ENCODE peak calls at places on chromosomes 3 and 15, in six cellular contexts. R is ovary, W is RWPE2, D is gastrocnemius medialis, O is astrocyte, I is tibial artery. S is an unnamed sample.

GRCh38 chr3:184672972-184673875 is 38.6 kb downstream of the MAGEF1 start:
- DNase-seq in R (no peak), W (no peak), D (no peak), O (no peak), I (no peak), S (no peak)

GRCh38 chr15:101065570-101066221 is 146.5 kb downstream of the LRRK1 start:
- DNase-seq in R (no peak), W (peak; percentile 73), D (no peak), O (no peak), I (no peak), S (no peak)

GRCh38 chr3:70064194-70064787 is 64.8 kb downstream of the SAMMSON start:
- DNase-seq in R (no peak), W (no peak), D (no peak), O (no peak), I (no peak), S (no peak)

GRCh38 chr3:98962189-98962930 is 60.9 kb upstream of the DCBLD2 start:
- DNase-seq in R (no peak), W (no peak), D (no peak), O (peak; percentile 99), I (no peak), S (peak; percentile 72)

GRCh38 chr3:98612587-98612986 is 19.2 kb upstream of the CPOX start:
- DNase-seq in R (no peak), W (no peak), D (no peak), O (no peak), I (no peak), S (no peak)

GRCh38 chr15:79394231-79394630 is 37.9 kb upstream of the MINAR1 start:
- DNase-seq in R (no peak), W (no peak), D (no peak), O (peak; percentile 74), I (no peak), S (peak; percentile 51)

GRCh38 chr3:190494907-190495306 is 19.0 kb upstream of the IL1RAP start:
- DNase-seq in R (no peak), W (no peak), D (no peak), O (no peak), I (no peak), S (no peak)

GRCh38 chr15:59410448-59410896 is 27.5 kb upstream of the FAM81A start:
- DNase-seq in R (no peak), W (no peak), D (no peak), O (peak; percentile 10), I (no peak), S (peak; percentile 17)

GRCh38 chr3:55521086-55522060 is 34.3 kb upstream of the WNT5A start:
- DNase-seq in R (no peak), W (no peak), D (no peak), O (peak; percentile 69), I (no peak), S (peak; percentile 58)

GRCh38 chr3:45464336-45464809 is 76.0 kb downstream of the LARS2 start:
- DNase-seq in R (no peak), W (no peak), D (peak; percentile 17), O (no peak), I (no peak), S (no peak)

GRCh38 chr15:66780172-66780972 is 78.3 kb downstream of the SMAD6 start:
- DNase-seq in R (peak; percentile 33), W (peak; percentile 83), D (no peak), O (peak; percentile 91), I (peak; percentile 77), S (peak; percentile 91)

GRCh38 chr15:96086164-96086563 is 244.3 kb upstream of the NR2F2 start:
- DNase-seq in R (no peak), W (no peak), D (no peak), O (no peak), I (no peak), S (no peak)

GRCh38 chr3:126621171-126621570 is 33.8 kb downstream of the TXNRD3 start:
- DNase-seq in R (no peak), W (no peak), D (peak; percentile 16), O (peak; percentile 31), I (no peak), S (peak; percentile 77)

GRCh38 chr3:18189651-18190050 is 235.5 kb downstream of the SATB1 start:
- DNase-seq in R (no peak), W (no peak), D (no peak), O (peak; percentile 80), I (no peak), S (peak; percentile 24)

DNA sequence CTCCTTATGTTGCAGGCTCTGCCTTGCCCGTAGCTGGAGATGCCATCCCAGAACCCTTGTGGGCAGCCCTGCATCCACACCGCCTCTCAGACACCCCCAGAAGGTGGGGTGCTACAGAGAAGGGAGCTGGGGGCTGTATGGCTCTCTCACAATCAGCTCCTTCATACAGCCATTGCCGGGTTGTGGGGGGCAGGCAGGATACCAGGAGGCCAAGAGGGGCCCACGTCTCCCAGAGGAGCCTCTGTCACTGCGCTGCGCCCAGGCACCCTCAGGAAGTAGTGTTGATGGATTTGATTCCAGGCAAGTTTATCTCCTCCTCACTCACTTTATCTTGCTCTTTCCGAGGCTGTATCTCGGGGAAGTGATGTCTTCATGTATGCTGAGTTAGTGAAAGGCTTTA is 171.6 kb downstream of the CHDH start:
- DNase-seq in R (no peak), W (no peak), D (no peak), O (no peak), I (no peak), S (no peak)
- H3K4me3 ChIP-seq in R (no peak overlapping the region), W (no peak overlapping the region), D (no peak overlapping the region), O (no peak overlapping the region), I (no peak overlapping the region), S (no peak overlapping the region)

GRCh38 chr15:20340931-20341661 is 200.5 kb downstream of the GOLGA6L6 start:
- DNase-seq in R (peak; percentile 64), W (peak; percentile 100), D (peak; percentile 50), O (no peak), I (peak; percentile 87), S (peak; percentile 54)
- H3K9me3 ChIP-seq in R (peaks cover 6% of the 10 kb centered on the region), W (peaks cover 15% of the 10 kb centered on the region), D (no peaks in the 10 kb centered on the region), O (peaks cover 37% of the 10 kb centered on the region), I (no peaks in the 10 kb centered on the region), S (peaks cover 34% of the 10 kb centered on the region)

GRCh38 chr3:27429909-27430308 is 54.3 kb downstream of the SLC4A7 start:
- DNase-seq in R (no peak), W (no peak), D (no peak), O (no peak), I (no peak), S (no peak)
- H3K36me3 ChIP-seq in R (no peaks in the 10 kb centered on the region), W (peaks cover 73% of the 10 kb centered on the region), D (no peaks in the 10 kb centered on the region), O (peaks cover 44% of the 10 kb centered on the region), I (peaks cover 27% of the 10 kb centered on the region), S (peaks cover 75% of the 10 kb centered on the region)

DNA sequence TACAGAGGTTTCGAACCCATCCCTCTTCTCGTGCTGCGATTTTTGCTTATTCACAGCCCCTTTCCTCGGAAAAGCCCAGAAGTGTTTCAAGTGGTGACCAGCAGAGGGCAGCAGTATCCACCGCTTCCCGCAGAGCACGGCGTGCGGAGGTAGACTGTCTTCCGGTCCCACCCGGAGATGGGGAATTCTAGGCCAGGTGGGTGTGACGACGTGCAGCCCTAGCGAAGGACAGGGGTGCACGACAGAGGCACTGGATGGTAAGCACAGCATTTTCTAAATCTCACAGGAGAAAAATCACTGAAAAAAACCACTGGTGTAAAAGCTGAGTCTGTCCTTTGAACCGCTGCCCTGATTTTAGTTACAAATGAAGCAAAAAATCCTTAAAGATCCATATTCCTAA is 7.4 kb upstream of the PSMD6 start:
- DNase-seq in R (peak; percentile 81), W (peak; percentile 68), D (peak; percentile 41), O (no peak), I (peak; percentile 78), S (peak; percentile 33)
- H3K4me3 ChIP-seq in R (no peak overlapping the region), W (no peak overlapping the region), D (peak overlapping the region; percentile 38), O (peak overlapping the region; percentile 49), I (peak overlapping the region; percentile 41), S (peak overlapping the region; percentile 24)

DNA sequence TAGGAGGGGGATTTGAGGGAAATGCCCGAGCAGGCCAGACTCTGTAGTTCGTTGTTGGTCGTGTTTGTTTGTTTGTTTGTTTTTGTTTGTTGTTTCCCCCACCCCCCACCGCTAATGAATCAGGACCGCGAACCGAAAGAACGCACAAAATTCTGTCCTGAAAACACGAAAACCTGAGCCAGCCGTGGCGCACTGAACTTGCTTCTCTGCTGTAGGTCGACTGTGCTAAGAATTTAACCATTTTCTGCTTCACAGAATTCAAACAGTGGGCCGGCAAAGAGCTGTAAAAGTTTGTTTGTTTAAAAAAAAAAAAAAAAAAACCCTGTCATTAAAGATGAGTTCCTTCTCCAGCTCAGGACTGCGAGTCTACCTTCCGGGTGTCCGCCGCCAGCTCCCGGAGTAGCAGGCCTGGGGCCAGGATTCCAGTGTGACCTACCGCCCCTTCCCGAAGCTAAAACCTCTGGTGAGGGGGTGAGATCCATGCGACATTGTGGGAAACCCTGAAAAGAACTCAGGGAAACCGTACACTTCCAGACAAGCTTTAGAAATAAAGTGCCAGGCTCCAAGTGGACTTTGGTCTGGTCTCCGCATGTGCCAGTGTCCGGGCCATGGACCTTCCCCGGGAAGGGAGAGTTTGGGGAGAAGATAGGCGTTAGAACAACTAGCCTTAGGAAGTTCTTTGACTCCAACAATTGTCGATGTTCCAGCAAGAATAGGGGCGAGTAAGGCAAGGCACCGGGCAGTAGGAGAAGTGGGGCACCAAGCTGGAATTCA is 12.0 kb downstream of the ZIC4 start:
- DNase-seq in R (no peak), W (no peak), D (no peak), O (no peak), I (no peak), S (peak; percentile 81)
- H3K9me3 ChIP-seq in R (no peaks in the 10 kb centered on the region), W (peaks cover 4% of the 10 kb centered on the region), D (no peaks in the 10 kb centered on the region), O (peaks cover 7% of the 10 kb centered on the region), I (no peaks in the 10 kb centered on the region), S (no peaks in the 10 kb centered on the region)

DNA sequence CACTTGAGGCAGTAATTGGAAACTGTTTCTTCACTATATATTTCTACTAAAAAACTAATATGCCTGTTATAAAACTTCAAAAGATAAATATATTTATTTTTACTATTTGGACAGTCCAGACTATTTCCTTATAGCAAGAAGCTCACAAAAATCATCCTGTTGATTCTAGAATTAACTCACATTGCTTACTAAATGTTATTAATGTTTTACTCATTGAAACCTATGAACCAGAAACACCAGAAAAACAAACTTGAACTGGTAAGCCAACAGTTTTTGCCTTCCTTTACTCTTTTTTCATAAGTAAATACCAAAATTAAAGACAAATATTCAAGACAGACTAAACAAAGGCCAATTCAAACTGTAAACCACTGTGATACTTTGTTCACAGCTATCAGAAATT is 26.4 kb downstream of the TOMM70 start:
- DNase-seq in R (no peak), W (no peak), D (no peak), O (no peak), I (no peak), S (no peak)
- H3K36me3 ChIP-seq in R (no peaks in the 10 kb centered on the region), W (peaks cover 88% of the 10 kb centered on the region), D (no peaks in the 10 kb centered on the region), O (peaks cover 38% of the 10 kb centered on the region), I (peaks cover 50% of the 10 kb centered on the region), S (peaks cover 79% of the 10 kb centered on the region)

GRCh38 chr15:26772588-26773484 is at the start of gene GABRB3:
- DNase-seq in R (peak; percentile 73), W (no peak), D (no peak), O (no peak), I (no peak), S (peak; percentile 13)
- H3K4me3 ChIP-seq in R (peak within 1 kb of the TSS; percentile 11), W (peak within 1 kb of the TSS; percentile 28), D (peak within 1 kb of the TSS; percentile 21), O (peak within 1 kb of the TSS; percentile 23), I (peak within 1 kb of the TSS; percentile 55), S (no peak within 1 kb of the TSS)

GRCh38 chr15:25093455-25094029 is 138.8 kb downstream of the SNRPN start:
- DNase-seq in R (no peak), W (no peak), D (no peak), O (no peak), I (no peak), S (no peak)
- H3K9me3 ChIP-seq in R (peaks cover 3% of the 10 kb centered on the region), W (peaks cover 3% of the 10 kb centered on the region), D (no peaks in the 10 kb centered on the region), O (peaks cover 13% of the 10 kb centered on the region), I (peaks cover 5% of the 10 kb centered on the region), S (no peaks in the 10 kb centered on the region)

S was measured in MG63.